ENCODE peak calls at places on chromosomes 5 and 9, in four cellular contexts. Y is GM23248; N is stomach; F is effector memory CD4-positive, alpha-beta T cell. V is an unnamed sample.

GRCh38 chr5:10702040-10702629 is 58.9 kb downstream of the DAP start:
- DNase-seq in N (peak), Y (peak), F (no peak), V (no peak)

GRCh38 chr9:16039988-16040761 is 487.3 kb downstream of the CCDC171 start:
- DNase-seq in F (no peak), Y (no peak), N (no peak), V (no peak)

GRCh38 chr9:134056483-134057310 is 11.1 kb downstream of the BRD3 start:
- DNase-seq in F (no peak), Y (no peak), N (no peak), V (no peak)

GRCh38 chr5:168218746-168219145 is 72.7 kb upstream of the WWC1 start:
- DNase-seq in Y (peak), N (no peak), F (no peak), V (no peak)

GRCh38 chr9:69933445-69933844 is 110.2 kb upstream of the MAMDC2 start:
- DNase-seq in N (no peak), Y (no peak), F (no peak), V (no peak)

GRCh38 chr5:33939863-33940262 is 3.7 kb downstream of the RXFP3 start:
- DNase-seq in Y (peak), N (no peak), F (no peak), V (no peak)

GRCh38 chr9:8732367-8733075 is 932.9 kb upstream of the DMAC1 start:
- DNase-seq in N (no peak), F (no peak), Y (no peak), V (no peak)

GRCh38 chr5:132641241-132641723 is 16.7 kb upstream of the IL13 start:
- DNase-seq in N (no peak), Y (peak), F (no peak), V (no peak)

GRCh38 chr9:1083325-1083913 is 33.3 kb downstream of the DMRT2 start:
- DNase-seq in Y (peak), F (no peak), N (no peak), V (no peak)

GRCh38 chr9:18748106-18748719 is 274.3 kb downstream of the ADAMTSL1 start:
- DNase-seq in F (no peak), Y (no peak), N (no peak), V (no peak)

DNA sequence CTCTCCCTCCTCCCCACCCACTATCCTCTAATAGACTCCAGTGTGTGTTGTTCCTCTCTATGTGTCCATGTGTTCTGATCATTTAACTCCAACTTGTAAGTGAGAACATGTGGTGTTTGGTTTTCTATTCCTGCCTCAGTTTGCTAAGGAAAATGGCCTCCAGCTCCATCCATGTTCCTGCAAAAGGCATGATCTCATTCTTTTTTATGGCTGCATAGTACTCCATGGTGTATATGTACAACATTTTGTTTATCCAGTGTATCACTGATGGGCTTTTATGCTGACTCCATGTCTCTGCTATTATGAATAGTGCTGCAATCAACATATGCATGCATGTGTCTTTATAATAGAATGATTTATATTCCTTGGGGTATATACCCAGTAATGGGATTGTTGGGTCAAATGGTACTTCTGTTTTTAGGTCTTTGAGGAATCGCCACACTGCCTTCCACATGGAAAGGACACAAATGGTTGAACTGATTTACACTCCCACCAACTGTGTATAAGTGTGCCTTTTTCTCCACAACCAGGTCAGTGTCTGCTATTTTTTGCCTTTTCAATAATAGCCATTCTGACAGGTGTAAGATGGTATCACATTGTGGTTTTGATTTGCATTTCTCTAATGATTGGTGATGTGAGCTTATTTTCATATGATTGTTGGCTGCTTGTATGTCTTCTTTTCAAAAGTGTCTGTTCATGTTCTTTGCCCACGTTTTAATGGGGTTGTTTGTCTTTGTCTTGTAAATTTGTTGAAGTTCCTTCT is 96.5 kb upstream of the DAB2 start:
- DNase-seq in Y (no peak), F (no peak), N (no peak), V (no peak)
- H3K4me3 ChIP-seq in Y (no peak), F (no peak), N (no peak), V (no peak)

GRCh38 chr5:141697586-141697985 is 15.6 kb upstream of the ARAP3 start:
- DNase-seq in N (no peak), F (no peak), Y (no peak), V (no peak)

GRCh38 chr5:141703133-141703561 is 21.1 kb upstream of the ARAP3 start:
- DNase-seq in Y (peak), N (no peak), F (no peak), V (no peak)

GRCh38 chr5:141705503-141705902 is 23.5 kb upstream of the ARAP3 start:
- DNase-seq in Y (no peak), F (no peak), N (no peak), V (no peak)

GRCh38 chr5:141704782-141705297 is 22.8 kb upstream of the ARAP3 start:
- DNase-seq in F (no peak), Y (no peak), N (no peak), V (no peak)

GRCh38 chr5:141701341-141702119 is 19.5 kb upstream of the ARAP3 start:
- DNase-seq in F (no peak), Y (no peak), N (no peak), V (no peak)
- H3K4me3 ChIP-seq in F (peak), Y (peak), N (peak), V (no peak)

GRCh38 chr5:36239370-36240293 is 2.1 kb downstream of the NADK2 start:
- DNase-seq in F (no peak), N (no peak), Y (peak), V (no peak)
- H3K4me3 ChIP-seq in F (no peak), N (peak), Y (peak), V (peak)

GRCh38 chr5:98309785-98310566 is 463.5 kb upstream of the RGMB start:
- DNase-seq in N (no peak), F (no peak), Y (peak), V (no peak)

GRCh38 chr5:98307811-98308210 is 465.7 kb upstream of the RGMB start:
- DNase-seq in F (no peak), Y (peak), N (no peak), V (no peak)

GRCh38 chr5:98308231-98308630 is 465.2 kb upstream of the RGMB start:
- DNase-seq in N (no peak), Y (no peak), F (no peak), V (no peak)

GRCh38 chr5:98314262-98314661 is 459.2 kb upstream of the RGMB start:
- DNase-seq in Y (peak), N (no peak), F (no peak), V (no peak)

GRCh38 chr5:98308960-98309359 is 464.5 kb upstream of the RGMB start:
- DNase-seq in F (no peak), N (no peak), Y (peak), V (no peak)
- H3K4me3 ChIP-seq in F (no peak), N (no peak), Y (peak), V (no peak)

GRCh38 chr9:126701820-126702500 is 88.2 kb downstream of the LMX1B start:
- DNase-seq in F (no peak), Y (no peak), N (no peak), V (peak)

GRCh38 chr9:126698756-126699155 is 85.0 kb downstream of the LMX1B start:
- DNase-seq in Y (no peak), N (no peak), F (no peak), V (no peak)

GRCh38 chr9:126700903-126701819 is 87.4 kb downstream of the LMX1B start:
- DNase-seq in Y (no peak), F (no peak), N (no peak), V (peak)

GRCh38 chr9:126699401-126699851 is 85.7 kb downstream of the LMX1B start:
- DNase-seq in N (no peak), F (no peak), Y (no peak), V (no peak)

GRCh38 chr9:126700296-126700695 is 86.6 kb downstream of the LMX1B start:
- DNase-seq in F (no peak), Y (no peak), N (no peak), V (peak)
- H3K4me3 ChIP-seq in F (no peak), Y (no peak), N (no peak), V (no peak)

GRCh38 chr5:158519433-158520025 is 580.2 kb downstream of the EBF1 start:
- DNase-seq in Y (no peak), N (no peak), F (no peak), V (no peak)

GRCh38 chr5:158525663-158526062 is 574.1 kb downstream of the EBF1 start:
- DNase-seq in F (no peak), N (no peak), Y (no peak), V (no peak)

GRCh38 chr5:158522001-158522400 is 577.7 kb downstream of the EBF1 start:
- DNase-seq in N (no peak), F (no peak), Y (peak), V (no peak)

DNA sequence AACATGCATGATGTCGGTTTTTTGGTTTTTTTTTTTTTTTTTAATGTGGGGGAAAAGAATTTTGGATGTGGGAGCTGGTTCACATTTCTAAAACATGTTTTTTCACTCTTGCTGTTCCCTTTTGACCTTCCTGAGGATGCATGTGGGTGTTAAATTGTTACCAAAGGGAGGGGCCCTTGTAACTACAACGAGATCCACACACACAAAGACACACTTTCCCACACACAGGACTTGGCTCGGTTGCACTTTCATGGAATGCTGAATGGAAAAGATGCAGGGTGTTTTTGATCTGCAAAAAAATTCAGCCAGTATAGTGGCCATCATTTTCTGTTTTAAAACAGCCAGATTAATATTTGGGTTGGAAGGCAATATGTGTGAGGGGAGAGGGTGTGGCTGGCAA is 577.0 kb downstream of the EBF1 start:
- DNase-seq in Y (peak), N (no peak), F (no peak), V (no peak)
- H3K4me3 ChIP-seq in Y (peak), N (no peak), F (no peak), V (no peak)